ENCODE peak calls at places on chromosomes 5 and 9, in five cellular contexts. H, C, A, F and L are unnamed samples.
A peak's percentile ranks its signal among the peaks of the same experiment; 100 is the strongest.

GRCh38 chr5:139369181-139369580 is 13.9 kb downstream of the SLC23A1 start:
- DNase-seq in H (no peak), C (no peak), A (no peak), F (no peak), L (no peak)

GRCh38 chr5:157870837-157871834 is 12.2 kb upstream of the CLINT1 start:
- DNase-seq in H (no peak), C (no peak), A (peak; percentile 75), F (no peak), L (no peak)

GRCh38 chr5:80711938-80712337 is 57.2 kb upstream of the DHFR start:
- DNase-seq in H (no peak), C (no peak), A (peak; percentile 37), F (no peak), L (no peak)

GRCh38 chr5:122258241-122258640 is 53.8 kb upstream of the SNCAIP start:
- DNase-seq in H (no peak), C (no peak), A (no peak), F (no peak), L (no peak)

GRCh38 chr5:131766689-131767088 is 30.1 kb downstream of the FNIP1 start:
- DNase-seq in H (no peak), C (no peak), A (no peak), F (peak; percentile 17), L (no peak)

GRCh38 chr5:24642022-24642421 is 2.8 kb downstream of the CDH10 start:
- DNase-seq in H (no peak), C (no peak), A (peak; percentile 75), F (no peak), L (no peak)

GRCh38 chr5:163005949-163006348 is 431.4 kb upstream of the CCNG1 start:
- DNase-seq in H (no peak), C (no peak), A (peak; percentile 72), F (no peak), L (no peak)

GRCh38 chr5:135227064-135228022 is 171.7 kb downstream of the MACROH2A1 start:
- DNase-seq in H (peak; percentile 39), C (no peak), A (no peak), F (no peak), L (no peak)

GRCh38 chr9:8349369-8349768 is 549.8 kb upstream of the DMAC1 start:
- DNase-seq in H (no peak), C (no peak), A (no peak), F (no peak), L (no peak)

GRCh38 chr5:543755-544674 is 19.8 kb upstream of the SLC9A3 start:
- DNase-seq in H (no peak), C (peak; percentile 60), A (no peak), F (no peak), L (peak; percentile 90)

GRCh38 chr5:74275204-74275992 is 365.1 kb downstream of the ENC1 start:
- DNase-seq in H (no peak), C (no peak), A (no peak), F (no peak), L (no peak)

GRCh38 chr5:72599519-72600400 is 92.5 kb upstream of the ZNF366 start:
- DNase-seq in H (no peak), C (no peak), A (peak; percentile 53), F (no peak), L (no peak)

GRCh38 chr9:2338770-2339169 is 282.8 kb upstream of the VLDLR start:
- DNase-seq in H (no peak), C (no peak), A (peak; percentile 14), F (no peak), L (no peak)

GRCh38 chr9:133057553-133057952 is 4.2 kb upstream of the CEL start:
- DNase-seq in H (no peak), C (no peak), A (no peak), F (no peak), L (no peak)

GRCh38 chr5:68046445-68046844 is 169.1 kb upstream of the PIK3R1 start:
- DNase-seq in H (no peak), C (no peak), A (peak; percentile 58), F (no peak), L (no peak)

GRCh38 chr5:140962190-140962589 is 4.1 kb upstream of the PCDHAC2 start:
- DNase-seq in H (no peak), C (no peak), A (no peak), F (no peak), L (no peak)

GRCh38 chr9:3756071-3756470 is 230.3 kb upstream of the RFX3 start:
- DNase-seq in H (no peak), C (no peak), A (no peak), F (no peak), L (no peak)

GRCh38 chr9:20532584-20532983 is 89.7 kb downstream of the MLLT3 start:
- DNase-seq in H (no peak), C (no peak), A (no peak), F (no peak), L (no peak)

GRCh38 chr9:134606951-134607733 is 34.5 kb upstream of the COL5A1 start:
- DNase-seq in H (peak; percentile 47), C (peak; percentile 14), A (no peak), F (peak; percentile 2), L (no peak)

GRCh38 chr9:36214571-36214970 is 23.9 kb downstream of the CLTA start:
- DNase-seq in H (no peak), C (no peak), A (no peak), F (no peak), L (no peak)

GRCh38 chr5:142078706-142079105 is 29.9 kb upstream of the NDFIP1 start:
- DNase-seq in H (no peak), C (no peak), A (no peak), F (no peak), L (no peak)

GRCh38 chr5:57989378-57989777 is 470.5 kb downstream of the PLK2 start:
- DNase-seq in H (no peak), C (no peak), A (peak; percentile 68), F (no peak), L (no peak)

GRCh38 chr9:18520395-18520794 is 46.4 kb downstream of the ADAMTSL1 start:
- DNase-seq in H (no peak), C (no peak), A (no peak), F (no peak), L (no peak)

GRCh38 chr5:1810581-1811101 is 9.4 kb downstream of the NDUFS6 start:
- DNase-seq in H (no peak), C (no peak), A (no peak), F (no peak), L (no peak)

GRCh38 chr5:96904054-96904931 is 28.0 kb downstream of the ERAP2 start:
- DNase-seq in H (no peak), C (no peak), A (no peak), F (no peak), L (no peak)

GRCh38 chr5:1312993-1313833 is 18.3 kb upstream of the TERT start:
- DNase-seq in H (no peak), C (no peak), A (no peak), F (no peak), L (peak; percentile 97)

GRCh38 chr5:154771383-154771901 is 16.3 kb downstream of the LARP1 start:
- DNase-seq in H (no peak), C (no peak), A (no peak), F (peak; percentile 43), L (no peak)

GRCh38 chr9:136570191-136570845 is 24.5 kb upstream of the NOTCH1 start:
- DNase-seq in H (no peak), C (no peak), A (no peak), F (no peak), L (no peak)

GRCh38 chr9:136572003-136572595 is 26.3 kb upstream of the NOTCH1 start:
- DNase-seq in H (no peak), C (no peak), A (peak; percentile 4), F (no peak), L (no peak)

GRCh38 chr9:136570916-136571315 is 25.1 kb upstream of the NOTCH1 start:
- DNase-seq in H (no peak), C (no peak), A (no peak), F (no peak), L (no peak)

GRCh38 chr9:136572596-136573313 is 26.9 kb upstream of the NOTCH1 start:
- DNase-seq in H (no peak), C (no peak), A (no peak), F (no peak), L (no peak)

DNA sequence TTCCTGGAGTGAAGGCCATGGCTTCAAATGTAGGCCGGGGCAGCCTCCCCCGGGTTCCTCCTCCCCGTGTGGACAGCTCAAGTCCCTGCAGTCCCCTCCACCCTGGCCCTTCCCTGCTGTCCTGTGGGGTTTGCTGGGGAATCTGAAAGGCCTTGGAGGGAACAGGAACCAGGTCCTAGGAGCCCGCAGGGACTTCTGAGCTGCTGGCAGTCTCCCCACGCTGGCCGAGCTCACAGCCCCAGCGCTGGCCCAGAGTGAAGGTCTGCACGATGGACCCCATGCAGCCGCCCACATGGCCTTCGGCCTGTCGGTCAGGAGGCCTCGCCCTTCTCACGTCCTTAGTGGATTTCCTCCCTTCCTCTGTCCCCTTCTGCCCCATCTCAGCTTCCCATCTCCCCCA is 25.7 kb upstream of the NOTCH1 start:
- DNase-seq in H (no peak), C (no peak), A (no peak), F (no peak), L (no peak)
- H3K4me3 ChIP-seq in H (no peak overlapping the region), C (no peak overlapping the region), A (no peak overlapping the region), F (no peak overlapping the region), L (no peak overlapping the region)

GRCh38 chr9:131500939-131501541 is 1.7 kb upstream of the POMT1 start:
- DNase-seq in H (no peak), C (no peak), A (peak; percentile 78), F (no peak), L (no peak)
- H3K4me3 ChIP-seq in H (no peak overlapping the region), C (no peak overlapping the region), A (no peak overlapping the region), F (no peak overlapping the region), L (no peak overlapping the region)

DNA sequence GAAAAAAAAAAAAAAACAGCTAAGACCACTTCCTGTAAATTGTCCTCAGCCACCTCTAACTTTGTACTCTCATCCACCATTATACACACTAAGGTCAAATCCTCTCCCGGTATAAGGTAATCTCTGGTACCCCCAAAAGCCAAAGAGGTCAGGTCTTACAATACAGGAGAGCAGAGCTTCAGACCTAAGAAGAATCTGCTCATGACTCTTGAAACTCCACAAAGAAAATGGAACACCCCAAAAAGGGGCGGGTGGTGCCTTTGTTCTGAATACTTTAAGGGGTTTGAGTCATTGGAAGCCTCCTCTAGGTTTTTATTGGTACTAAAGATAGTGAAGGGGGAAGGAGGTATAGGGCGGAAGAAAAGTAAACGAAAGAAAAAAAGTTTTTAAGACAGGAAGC is 69.8 kb downstream of the COL15A1 start:
- DNase-seq in H (no peak), C (no peak), A (peak; percentile 26), F (no peak), L (no peak)
- H3K4me3 ChIP-seq in H (no peak overlapping the region), C (no peak overlapping the region), A (no peak overlapping the region), F (no peak overlapping the region), L (no peak overlapping the region)

GRCh38 chr9:96448546-96449170 is 1.3 kb upstream of the HABP4 start:
- DNase-seq in H (no peak), C (no peak), A (no peak), F (no peak), L (no peak)
- H3K4me3 ChIP-seq in H (no peak overlapping the region), C (no peak overlapping the region), A (no peak overlapping the region), F (no peak overlapping the region), L (no peak overlapping the region)

DNA sequence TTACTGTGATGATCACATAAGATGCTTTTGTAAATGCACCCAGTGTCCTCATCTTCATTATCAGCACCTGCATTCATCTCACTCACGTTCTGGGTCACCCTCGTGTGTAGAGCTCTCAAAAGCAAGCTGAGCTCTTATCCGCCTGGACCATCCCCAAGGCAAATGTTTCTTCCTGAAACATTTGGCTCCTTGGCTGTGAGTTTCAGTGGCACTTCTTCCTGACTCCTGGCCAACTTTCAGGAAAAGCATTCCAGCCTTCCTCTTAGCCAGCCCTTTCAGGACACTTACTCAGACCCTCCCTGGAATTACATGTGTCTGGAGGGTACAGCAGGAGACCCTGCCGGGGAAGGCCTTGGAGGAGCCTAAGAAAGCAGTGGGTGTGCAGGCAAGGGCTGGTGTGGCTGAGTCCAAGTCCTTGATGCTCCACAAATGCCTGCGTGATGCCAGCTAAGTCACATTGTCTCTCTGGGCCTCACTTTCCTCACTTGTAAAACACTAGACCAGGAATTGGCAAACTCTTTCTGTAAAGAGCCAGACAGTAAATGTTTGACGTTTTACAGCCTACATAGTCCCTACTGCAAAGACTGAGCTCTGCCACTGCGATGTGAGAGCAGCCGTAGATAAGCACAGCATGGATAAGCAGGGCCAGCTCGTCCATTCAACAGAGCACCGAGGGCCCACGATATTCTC is 72.1 kb downstream of the PDE6A start:
- DNase-seq in H (no peak), C (no peak), A (no peak), F (no peak), L (no peak)
- H3K4me3 ChIP-seq in H (no peak overlapping the region), C (no peak overlapping the region), A (no peak overlapping the region), F (no peak overlapping the region), L (no peak overlapping the region)